ENCODE peak calls at places on chromosome 1, in seven cellular contexts. One of them, this sample, is unnamed.

GRCh38 chr1:100767176-100767876 is 47.8 kb downstream of the VCAM1 start:
- DNase-seq in cardiac fibroblast: no peak
- DNase-seq in iPS-NIHi11: no peak
- DNase-seq in K562: no peak
- DNase-seq in WTC11: no peak
- DNase-seq in astrocyte: peak; percentile 70
- DNase-seq in A549: no peak
- DNase-seq in this sample: no peak

GRCh38 chr1:206517784-206518183 is 10.5 kb downstream of the RASSF5 start:
- DNase-seq in astrocyte: no peak
- DNase-seq in iPS-NIHi11: no peak
- DNase-seq in WTC11: no peak
- DNase-seq in K562: no peak
- DNase-seq in A549: no peak
- DNase-seq in cardiac fibroblast: no peak
- DNase-seq in this sample: no peak

GRCh38 chr1:38000529-38001453 is 4.5 kb downstream of the FHL3 start:
- DNase-seq in K562: no peak
- DNase-seq in WTC11: peak; percentile 34
- DNase-seq in cardiac fibroblast: peak; percentile 81
- DNase-seq in astrocyte: peak; percentile 89
- DNase-seq in iPS-NIHi11: peak; percentile 46
- DNase-seq in A549: no peak
- DNase-seq in this sample: no peak

GRCh38 chr1:3749512-3749911 is 2.7 kb upstream of the CCDC27 start:
- DNase-seq in WTC11: no peak
- DNase-seq in cardiac fibroblast: no peak
- DNase-seq in astrocyte: no peak
- DNase-seq in A549: no peak
- DNase-seq in iPS-NIHi11: no peak
- DNase-seq in K562: no peak
- DNase-seq in this sample: no peak

GRCh38 chr1:42173961-42174715 is 9.6 kb upstream of the GUCA2A start:
- DNase-seq in WTC11: no peak
- DNase-seq in cardiac fibroblast: peak; percentile 62
- DNase-seq in astrocyte: peak; percentile 20
- DNase-seq in K562: no peak
- DNase-seq in iPS-NIHi11: no peak
- DNase-seq in A549: no peak
- DNase-seq in this sample: no peak

GRCh38 chr1:11680270-11681070 is 478 bp downstream of the MAD2L2 start:
- DNase-seq in astrocyte: no peak
- DNase-seq in WTC11: no peak
- DNase-seq in K562: peak; percentile 62
- DNase-seq in cardiac fibroblast: no peak
- DNase-seq in A549: peak; percentile 51
- DNase-seq in iPS-NIHi11: peak; percentile 45
- DNase-seq in this sample: no peak

GRCh38 chr1:156815307-156815826 is 1.3 kb downstream of the SH2D2A start:
- DNase-seq in K562: peak; percentile 50
- DNase-seq in WTC11: no peak
- DNase-seq in astrocyte: peak; percentile 69
- DNase-seq in cardiac fibroblast: peak; percentile 88
- DNase-seq in A549: peak; percentile 27
- DNase-seq in iPS-NIHi11: no peak
- DNase-seq in this sample: no peak

GRCh38 chr1:8329439-8329838 is 11.5 kb downstream of the SLC45A1 start:
- DNase-seq in WTC11: no peak
- DNase-seq in iPS-NIHi11: no peak
- DNase-seq in astrocyte: no peak
- DNase-seq in cardiac fibroblast: no peak
- DNase-seq in K562: no peak
- DNase-seq in A549: no peak
- DNase-seq in this sample: no peak

GRCh38 chr1:97077221-97077620 is 355.6 kb downstream of the PTBP2 start:
- DNase-seq in astrocyte: no peak
- DNase-seq in cardiac fibroblast: no peak
- DNase-seq in iPS-NIHi11: no peak
- DNase-seq in WTC11: no peak
- DNase-seq in K562: no peak
- DNase-seq in A549: no peak
- DNase-seq in this sample: no peak

GRCh38 chr1:234517087-234517802 is 38.3 kb upstream of the TARBP1 start:
- DNase-seq in A549: no peak
- DNase-seq in K562: no peak
- DNase-seq in cardiac fibroblast: no peak
- DNase-seq in iPS-NIHi11: no peak
- DNase-seq in astrocyte: no peak
- DNase-seq in WTC11: no peak
- DNase-seq in this sample: no peak

GRCh38 chr1:53878492-53879105 is 11.0 kb downstream of the YIPF1 start:
- DNase-seq in WTC11: no peak
- DNase-seq in A549: peak; percentile 11
- DNase-seq in K562: peak; percentile 34
- DNase-seq in astrocyte: peak; percentile 39
- DNase-seq in cardiac fibroblast: peak; percentile 76
- DNase-seq in iPS-NIHi11: peak; percentile 39
- DNase-seq in this sample: peak; percentile 38

GRCh38 chr1:234507089-234507488 is 28.1 kb upstream of the TARBP1 start:
- DNase-seq in iPS-NIHi11: no peak
- DNase-seq in WTC11: no peak
- DNase-seq in astrocyte: no peak
- DNase-seq in cardiac fibroblast: no peak
- DNase-seq in K562: no peak
- DNase-seq in A549: no peak
- DNase-seq in this sample: no peak

GRCh38 chr1:224783006-224783651 is 146.3 kb upstream of the DNAH14 start:
- DNase-seq in astrocyte: no peak
- DNase-seq in K562: no peak
- DNase-seq in A549: no peak
- DNase-seq in cardiac fibroblast: no peak
- DNase-seq in WTC11: no peak
- DNase-seq in iPS-NIHi11: no peak
- DNase-seq in this sample: no peak

GRCh38 chr1:106962591-106962990 is 93.9 kb upstream of the PRMT6 start:
- DNase-seq in WTC11: no peak
- DNase-seq in A549: no peak
- DNase-seq in cardiac fibroblast: no peak
- DNase-seq in iPS-NIHi11: no peak
- DNase-seq in astrocyte: no peak
- DNase-seq in K562: no peak
- DNase-seq in this sample: no peak

GRCh38 chr1:165316153-165316772 is 40.3 kb downstream of the LMX1A start:
- DNase-seq in K562: no peak
- DNase-seq in iPS-NIHi11: no peak
- DNase-seq in A549: no peak
- DNase-seq in astrocyte: no peak
- DNase-seq in WTC11: no peak
- DNase-seq in cardiac fibroblast: no peak
- DNase-seq in this sample: no peak

GRCh38 chr1:204307334-204307883 is 52.3 kb downstream of the PLEKHA6 start:
- DNase-seq in iPS-NIHi11: peak; percentile 54
- DNase-seq in K562: no peak
- DNase-seq in astrocyte: no peak
- DNase-seq in WTC11: peak; percentile 64
- DNase-seq in cardiac fibroblast: peak; percentile 56
- DNase-seq in A549: no peak
- DNase-seq in this sample: peak; percentile 61

GRCh38 chr1:55893155-55893554 is 678.0 kb upstream of the USP24 start:
- DNase-seq in cardiac fibroblast: peak; percentile 70
- DNase-seq in astrocyte: peak; percentile 57
- DNase-seq in WTC11: no peak
- DNase-seq in K562: no peak
- DNase-seq in A549: peak; percentile 8
- DNase-seq in iPS-NIHi11: peak; percentile 38
- DNase-seq in this sample: no peak

GRCh38 chr1:165858364-165858823 is 31.0 kb downstream of the UCK2 start:
- DNase-seq in cardiac fibroblast: no peak
- DNase-seq in astrocyte: no peak
- DNase-seq in K562: no peak
- DNase-seq in iPS-NIHi11: no peak
- DNase-seq in A549: no peak
- DNase-seq in WTC11: no peak
- DNase-seq in this sample: no peak

GRCh38 chr1:220076861-220077762 is 12.5 kb downstream of the BPNT1 start:
- DNase-seq in iPS-NIHi11: no peak
- DNase-seq in astrocyte: peak; percentile 4
- DNase-seq in cardiac fibroblast: no peak
- DNase-seq in K562: peak; percentile 26
- DNase-seq in WTC11: no peak
- DNase-seq in A549: no peak
- DNase-seq in this sample: no peak

GRCh38 chr1:32549601-32550000 is 10.4 kb downstream of the ZBTB8A start:
- DNase-seq in A549: no peak
- DNase-seq in WTC11: no peak
- DNase-seq in astrocyte: no peak
- DNase-seq in iPS-NIHi11: no peak
- DNase-seq in K562: no peak
- DNase-seq in cardiac fibroblast: no peak
- DNase-seq in this sample: no peak

GRCh38 chr1:60893111-60893510 is 189.2 kb upstream of the NFIA start:
- DNase-seq in WTC11: no peak
- DNase-seq in K562: no peak
- DNase-seq in cardiac fibroblast: no peak
- DNase-seq in A549: no peak
- DNase-seq in iPS-NIHi11: no peak
- DNase-seq in astrocyte: no peak
- DNase-seq in this sample: no peak

GRCh38 chr1:171486048-171486519 is 754 bp downstream of the PRRC2C start:
- DNase-seq in A549: peak; percentile 7
- DNase-seq in astrocyte: peak; percentile 79
- DNase-seq in cardiac fibroblast: peak; percentile 82
- DNase-seq in iPS-NIHi11: peak; percentile 29
- DNase-seq in K562: no peak
- DNase-seq in WTC11: no peak
- DNase-seq in this sample: no peak

GRCh38 chr1:42369471-42369870 is 11.1 kb upstream of the RIMKLA start:
- DNase-seq in WTC11: no peak
- DNase-seq in astrocyte: no peak
- DNase-seq in cardiac fibroblast: no peak
- DNase-seq in iPS-NIHi11: no peak
- DNase-seq in K562: no peak
- DNase-seq in A549: no peak
- DNase-seq in this sample: no peak

GRCh38 chr1:24438423-24438901 is 22.9 kb downstream of the NIPAL3 start:
- DNase-seq in cardiac fibroblast: peak; percentile 38
- DNase-seq in iPS-NIHi11: peak; percentile 23
- DNase-seq in A549: no peak
- DNase-seq in astrocyte: no peak
- DNase-seq in WTC11: no peak
- DNase-seq in K562: peak; percentile 41
- DNase-seq in this sample: no peak

GRCh38 chr1:39142394-39143060 is 62.0 kb upstream of the MACF1 start:
- DNase-seq in K562: no peak
- DNase-seq in A549: no peak
- DNase-seq in cardiac fibroblast: no peak
- DNase-seq in WTC11: peak; percentile 41
- DNase-seq in iPS-NIHi11: peak; percentile 38
- DNase-seq in astrocyte: peak; percentile 40
- DNase-seq in this sample: no peak

This sample was measured in D341Med.